ENCODE peak calls at places on chromosomes 4 and X, in nine cellular contexts. F is psoas muscle, X is left lung, I is SJSA1, P is A549, V is fibroblast of lung, G is lung, T is substantia nigra, D is transverse colon. U is an unnamed sample.

GRCh38 chr4:120801171-120801758 is 121.3 kb downstream of the PRDM5 start:
- DNase-seq in F (peak), X (no peak), I (no peak), P (no peak), V (peak), G (no peak), T (peak), D (no peak), U (peak)

GRCh38 chr4:81632581-81633247 is 161.0 kb upstream of the RASGEF1B start:
- DNase-seq in F (no peak), X (no peak), I (no peak), P (no peak), V (no peak), G (no peak), T (no peak), D (no peak), U (no peak)

GRCh38 chrX:40570346-40571093 is 10.2 kb upstream of the ATP6AP2 start:
- DNase-seq in F (no peak), X (no peak), I (no peak), P (no peak), V (no peak), G (no peak), T (no peak), D (no peak), U (no peak)

GRCh38 chr4:6688879-6689505 is 4.7 kb upstream of the S100P start:
- DNase-seq in F (no peak), X (no peak), I (peak), P (peak), V (peak), G (no peak), T (no peak), D (peak), U (peak)

GRCh38 chr4:66636321-66636720 is 909.0 kb downstream of the CENPC start:
- DNase-seq in F (no peak), X (no peak), I (no peak), P (no peak), V (no peak), G (no peak), T (no peak), D (no peak), U (no peak)

GRCh38 chrX:13716905-13717304 is 17.5 kb downstream of the TRAPPC2 start:
- DNase-seq in F (no peak), X (no peak), I (no peak), P (no peak), V (no peak), G (no peak), T (no peak), D (peak), U (no peak)

GRCh38 chr4:176920694-176921093 is 128.0 kb upstream of the VEGFC start:
- DNase-seq in F (no peak), X (no peak), I (peak), P (no peak), V (peak), G (no peak), T (no peak), D (no peak), U (no peak)

GRCh38 chr4:2069161-2069971 is 10.2 kb downstream of the NAT8L start:
- DNase-seq in F (no peak), X (peak), I (no peak), P (no peak), V (no peak), G (no peak), T (no peak), D (no peak), U (no peak)

GRCh38 chr4:53763813-53764597 is 172.7 kb upstream of the LNX1 start:
- DNase-seq in F (no peak), X (peak), I (peak), P (no peak), V (peak), G (no peak), T (no peak), D (no peak), U (no peak)

GRCh38 chr4:10808591-10808990 is 124.0 kb upstream of the CLNK start:
- DNase-seq in F (peak), X (no peak), I (no peak), P (no peak), V (peak), G (peak), T (peak), D (no peak), U (no peak)

GRCh38 chr4:111464251-111465045 is 680.8 kb upstream of the FAM241A start:
- DNase-seq in F (no peak), X (no peak), I (no peak), P (no peak), V (peak), G (no peak), T (no peak), D (no peak), U (no peak)

GRCh38 chr4:39820186-39820585 is 122.2 kb downstream of the UBE2K start:
- DNase-seq in F (no peak), X (no peak), I (no peak), P (no peak), V (no peak), G (no peak), T (no peak), D (no peak), U (no peak)

GRCh38 chrX:57074458-57074857 is 46.9 kb downstream of the SPIN2B start:
- DNase-seq in F (no peak), X (no peak), I (no peak), P (no peak), V (no peak), G (no peak), T (no peak), D (no peak), U (no peak)

GRCh38 chr4:112321768-112322684 is 24.9 kb downstream of the ALPK1 start:
- DNase-seq in F (peak), X (no peak), I (peak), P (peak), V (peak), G (peak), T (no peak), D (peak), U (no peak)

GRCh38 chr4:895596-895995 is 36.5 kb downstream of the GAK start:
- DNase-seq in F (no peak), X (peak), I (no peak), P (no peak), V (no peak), G (no peak), T (no peak), D (no peak), U (no peak)

GRCh38 chrX:72712094-72712755 is 1.9 kb downstream of the PHKA1 start:
- DNase-seq in F (no peak), X (no peak), I (no peak), P (no peak), V (peak), G (no peak), T (no peak), D (no peak), U (no peak)

GRCh38 chr4:151150821-151151580 is 51.6 kb downstream of the RPS3A start:
- DNase-seq in F (no peak), X (no peak), I (no peak), P (no peak), V (no peak), G (no peak), T (no peak), D (no peak), U (no peak)

GRCh38 chr4:109294006-109294405 is 8.5 kb downstream of the COL25A1 start:
- DNase-seq in F (no peak), X (no peak), I (no peak), P (peak), V (no peak), G (no peak), T (no peak), D (no peak), U (no peak)

GRCh38 chrX:72609313-72609712 is 36.7 kb upstream of the HDAC8 start:
- DNase-seq in F (no peak), X (no peak), I (no peak), P (peak), V (peak), G (no peak), T (no peak), D (no peak), U (no peak)

GRCh38 chr4:169618286-169618685 is 2.1 kb upstream of the CLCN3 start:
- DNase-seq in F (no peak), X (no peak), I (no peak), P (no peak), V (no peak), G (no peak), T (no peak), D (no peak), U (no peak)

GRCh38 chrX:74449322-74449936 is 28.1 kb downstream of the SLC16A2 start:
- DNase-seq in F (no peak), X (no peak), I (no peak), P (peak), V (no peak), G (no peak), T (no peak), D (no peak), U (no peak)

GRCh38 chr4:53992785-53993184 is 71.6 kb downstream of the CHIC2 start:
- DNase-seq in F (no peak), X (no peak), I (no peak), P (no peak), V (no peak), G (no peak), T (no peak), D (no peak), U (no peak)

GRCh38 chrX:149036086-149036485 is 469.0 kb downstream of the IDS start:
- DNase-seq in F (no peak), X (no peak), I (no peak), P (no peak), V (no peak), G (no peak), T (no peak), D (no peak), U (no peak)

GRCh38 chr4:40865696-40866095 is 115.9 kb downstream of the NSUN7 start:
- DNase-seq in F (no peak), X (no peak), I (peak), P (no peak), V (peak), G (no peak), T (no peak), D (no peak), U (no peak)

GRCh38 chrX:2516612-2517011 is 15.8 kb upstream of the DHRSX start:
- DNase-seq in F (no peak), X (no peak), I (no peak), P (no peak), V (no peak), G (no peak), T (no peak), D (no peak), U (no peak)
- H3K27ac ChIP-seq in F (no peak), X (no peak), I (no peak), P (no peak), V (no peak), G (no peak), T (no peak), D (no peak), U (no peak)

DNA sequence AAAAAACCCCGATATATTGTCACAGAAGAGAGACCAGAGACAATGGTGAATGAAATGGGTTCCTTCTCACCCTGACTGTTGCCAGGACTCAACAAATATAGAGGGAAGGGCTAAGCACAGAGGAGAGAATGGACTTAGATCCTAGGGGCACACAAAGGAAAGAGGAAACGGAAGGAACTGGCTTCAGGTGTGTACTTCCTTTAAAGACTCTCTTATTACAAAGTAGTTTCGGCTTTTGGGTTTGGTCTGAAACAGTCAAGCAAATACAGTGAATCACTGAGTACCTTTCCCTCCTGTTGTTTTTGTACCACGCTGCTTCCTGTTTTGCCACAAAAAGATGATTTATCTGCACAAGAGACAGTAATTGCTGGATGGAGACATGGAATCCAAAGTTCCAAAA is 46.1 kb upstream of the S100G start:
- DNase-seq in F (no peak), X (no peak), I (no peak), P (no peak), V (no peak), G (no peak), T (no peak), D (no peak), U (no peak)
- H3K27ac ChIP-seq in F (peak), X (no peak), I (peak), P (no peak), V (no peak), G (no peak), T (no peak), D (no peak), U (no peak)

DNA sequence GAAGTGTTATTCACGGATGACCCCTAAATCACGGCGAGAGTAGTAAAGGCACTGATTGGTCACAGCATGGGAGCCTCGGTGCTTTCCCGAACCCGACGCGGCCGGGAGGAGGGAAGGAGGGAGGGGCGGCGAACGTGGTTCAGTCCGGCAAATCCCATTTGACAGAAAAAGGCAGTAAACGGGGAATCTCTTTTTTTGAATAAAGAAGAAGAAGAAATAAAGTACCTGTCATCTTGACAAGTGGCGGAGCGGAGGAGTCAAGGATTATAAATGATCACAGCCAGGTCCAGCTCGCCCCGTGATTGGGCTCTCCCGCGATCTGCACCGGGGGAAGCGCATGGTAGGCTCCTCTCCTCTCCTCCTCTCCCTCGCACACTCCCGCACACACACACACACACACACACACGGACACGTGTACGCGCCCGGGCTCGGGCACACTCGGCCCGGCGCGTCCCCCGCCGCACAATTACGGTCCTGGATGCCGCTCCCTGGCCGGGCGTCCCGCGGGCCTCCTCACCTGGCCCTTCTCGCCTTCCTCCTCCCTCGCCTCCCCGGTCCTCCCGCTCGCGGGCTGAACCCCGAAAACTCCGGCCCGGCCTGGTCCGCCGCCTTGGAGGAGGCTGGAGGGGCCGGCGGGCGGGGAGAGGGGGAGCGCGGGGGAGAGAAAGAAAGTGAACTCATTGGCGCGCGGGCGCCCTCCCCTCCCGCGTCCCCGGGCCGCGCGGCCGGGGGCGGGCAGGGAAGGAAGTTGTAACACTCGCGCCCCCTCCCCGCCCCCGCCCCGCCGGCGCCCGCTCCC is 99.2 kb upstream of the TENM3 start:
- DNase-seq in F (peak), X (peak), I (peak), P (peak), V (peak), G (no peak), T (no peak), D (peak), U (peak)
- H3K27ac ChIP-seq in F (no peak), X (no peak), I (peak), P (peak), V (peak), G (peak), T (no peak), D (peak), U (no peak)

GRCh38 chr4:21915761-21916160 is 32.8 kb downstream of the KCNIP4 start:
- DNase-seq in F (no peak), X (no peak), I (no peak), P (no peak), V (no peak), G (no peak), T (no peak), D (no peak), U (no peak)

DNA sequence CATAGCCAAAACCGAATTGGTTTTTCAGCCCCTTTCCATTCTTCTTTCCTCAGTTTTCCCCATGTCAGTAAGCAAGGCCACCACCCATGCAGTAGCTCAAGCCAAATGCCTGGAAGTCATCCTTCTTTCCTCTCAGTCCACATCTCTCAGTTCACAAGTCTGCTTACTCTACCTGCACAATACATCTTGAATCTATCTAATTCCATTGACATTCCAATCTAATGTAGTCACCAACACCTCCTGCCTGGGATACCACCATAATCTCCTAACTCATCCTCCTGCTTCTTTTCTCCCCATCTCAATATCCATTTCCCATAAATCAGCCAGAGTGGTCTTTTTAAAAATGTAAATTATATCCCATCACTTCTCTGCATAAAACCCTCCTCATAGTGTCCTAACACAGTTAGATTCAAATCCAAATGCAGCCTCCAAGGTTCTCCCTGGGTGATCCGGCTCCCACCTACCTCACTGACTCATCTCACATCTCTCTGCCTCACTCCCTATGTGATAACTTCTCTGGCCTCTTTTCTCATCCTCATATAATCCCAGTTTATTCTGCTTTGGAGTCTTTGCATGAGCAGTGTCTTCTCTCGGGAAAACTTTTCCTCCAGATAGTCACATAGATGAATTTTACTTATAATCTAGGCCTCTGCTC is 26.9 kb downstream of the KCNIP4 start:
- DNase-seq in F (no peak), X (no peak), I (no peak), P (no peak), V (no peak), G (no peak), T (no peak), D (no peak), U (no peak)
- H3K27ac ChIP-seq in F (no peak), X (no peak), I (no peak), P (no peak), V (no peak), G (no peak), T (no peak), D (no peak), U (no peak)

GRCh38 chr4:185112104-185112503 is 31.0 kb upstream of the SLC25A4 start:
- DNase-seq in F (peak), X (no peak), I (peak), P (peak), V (peak), G (peak), T (no peak), D (no peak), U (no peak)
- H3K27ac ChIP-seq in F (peak), X (peak), I (no peak), P (peak), V (no peak), G (no peak), T (no peak), D (no peak), U (peak)

DNA sequence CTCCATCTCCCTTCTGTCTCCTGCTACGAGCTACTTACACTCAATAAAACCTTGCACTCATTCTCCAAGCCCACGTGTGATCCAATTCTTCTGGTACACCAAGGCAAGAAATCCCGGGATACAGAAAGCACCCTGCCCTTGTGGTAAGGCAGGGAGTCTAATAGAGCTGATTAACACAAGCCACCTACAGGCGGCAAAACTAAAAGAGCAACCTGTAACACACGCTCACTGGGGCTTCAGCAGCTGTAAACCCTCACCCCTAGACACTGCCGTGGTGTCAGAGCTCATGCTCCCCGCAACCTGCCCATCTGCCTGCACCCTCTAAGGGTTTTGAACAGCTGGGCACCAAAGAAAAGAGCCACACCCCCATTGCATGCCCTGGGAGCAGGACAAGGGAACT is 755.4 kb upstream of the HTR2C start:
- DNase-seq in F (no peak), X (no peak), I (no peak), P (no peak), V (no peak), G (no peak), T (no peak), D (no peak), U (no peak)
- H3K27ac ChIP-seq in F (no peak), X (no peak), I (no peak), P (no peak), V (no peak), G (no peak), T (no peak), D (no peak), U (no peak)

GRCh38 chrX:153932220-153932915 is 2.5 kb downstream of the NAA10 start:
- DNase-seq in F (no peak), X (no peak), I (no peak), P (no peak), V (no peak), G (no peak), T (no peak), D (no peak), U (no peak)

GRCh38 chrX:153933751-153934472 is 925 bp downstream of the NAA10 start:
- DNase-seq in F (no peak), X (no peak), I (no peak), P (no peak), V (no peak), G (no peak), T (no peak), D (no peak), U (no peak)

GRCh38 chrX:153937056-153937455 is 2.2 kb upstream of the NAA10 start:
- DNase-seq in F (no peak), X (no peak), I (no peak), P (no peak), V (no peak), G (no peak), T (no peak), D (no peak), U (no peak)

GRCh38 chrX:153935326-153935851 is 552 bp upstream of the NAA10 start:
- DNase-seq in F (no peak), X (no peak), I (no peak), P (no peak), V (no peak), G (no peak), T (no peak), D (peak), U (peak)

GRCh38 chrX:153934473-153935325 is at the start of gene NAA10:
- DNase-seq in F (peak), X (peak), I (peak), P (peak), V (peak), G (peak), T (no peak), D (peak), U (peak)
- H3K27ac ChIP-seq in F (peak), X (no peak), I (no peak), P (peak), V (peak), G (peak), T (peak), D (peak), U (peak)

DNA sequence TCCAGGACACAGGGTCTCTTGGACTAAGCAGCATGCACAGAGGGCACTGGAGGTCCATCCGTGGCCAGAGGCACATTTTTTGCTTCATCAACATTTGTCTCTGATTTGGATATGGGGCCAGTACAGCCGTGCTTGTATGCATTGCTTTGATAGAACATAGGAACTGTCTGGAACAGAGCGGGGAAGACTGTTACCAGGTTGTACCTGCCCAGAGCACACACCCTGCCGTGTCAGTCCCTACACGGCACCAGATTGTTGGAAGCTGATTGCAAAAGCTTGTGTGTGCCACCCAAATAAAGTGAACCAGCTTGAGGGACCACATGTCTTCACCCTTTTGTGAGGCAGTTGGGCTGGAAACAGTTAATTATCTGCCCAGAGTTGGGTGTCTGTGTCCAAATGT is 21.0 kb downstream of the KLF3 start:
- DNase-seq in F (no peak), X (no peak), I (no peak), P (no peak), V (no peak), G (no peak), T (no peak), D (no peak), U (no peak)
- H3K27ac ChIP-seq in F (no peak), X (no peak), I (no peak), P (no peak), V (no peak), G (no peak), T (peak), D (peak), U (no peak)